ENCODE peak calls at places on chromosome 5, in eight cellular contexts. G is upper lobe of left lung, I is vagina, Q is body of pancreas, D is HepG2, Z is H1, U is gastrocnemius medialis, F is uterus. R is an unnamed sample.

GRCh38 chr5:134503088-134503936 is 22.2 kb upstream of the JADE2 start:
- DNase-seq in U (peak; percentile 70), I (no peak), G (peak; percentile 80), D (peak; percentile 93), Q (peak; percentile 77), Z (no peak), F (peak; percentile 80), R (peak; percentile 63)

GRCh38 chr5:33180900-33181299 is 259.9 kb upstream of the TARS1 start:
- DNase-seq in Z (no peak), G (no peak), F (no peak), I (no peak), D (no peak), U (no peak), Q (no peak), R (no peak)

GRCh38 chr5:112492291-112492690 is 73.2 kb upstream of the EPB41L4A start:
- DNase-seq in U (no peak), F (peak; percentile 15), Q (peak; percentile 5), Z (peak; percentile 27), G (no peak), D (peak; percentile 19), I (no peak), R (no peak)

GRCh38 chr5:9196403-9197224 is 349.3 kb downstream of the SEMA5A start:
- DNase-seq in Z (no peak), Q (no peak), I (no peak), G (peak; percentile 32), D (no peak), U (no peak), F (no peak), R (no peak)

GRCh38 chr5:140633081-140633471 is at the start of gene CD14:
- DNase-seq in G (no peak), Z (no peak), F (no peak), I (no peak), D (peak; percentile 53), Q (peak; percentile 75), U (peak; percentile 61), R (peak; percentile 92)

GRCh38 chr5:71932649-71933338 is 174.5 kb upstream of the MAP1B start:
- DNase-seq in F (peak; percentile 70), Q (peak; percentile 62), U (peak; percentile 33), Z (no peak), D (peak; percentile 76), G (peak; percentile 2), I (no peak), R (no peak)

GRCh38 chr5:30380228-30380627 is 813.3 kb upstream of the CDH6 start:
- DNase-seq in Z (no peak), Q (no peak), U (no peak), I (no peak), D (no peak), F (no peak), G (no peak), R (no peak)

GRCh38 chr5:124738751-124739559 is 7.5 kb downstream of the ZNF608 start:
- DNase-seq in I (no peak), G (no peak), F (no peak), Z (peak; percentile 66), Q (no peak), U (no peak), D (no peak), R (no peak)

DNA sequence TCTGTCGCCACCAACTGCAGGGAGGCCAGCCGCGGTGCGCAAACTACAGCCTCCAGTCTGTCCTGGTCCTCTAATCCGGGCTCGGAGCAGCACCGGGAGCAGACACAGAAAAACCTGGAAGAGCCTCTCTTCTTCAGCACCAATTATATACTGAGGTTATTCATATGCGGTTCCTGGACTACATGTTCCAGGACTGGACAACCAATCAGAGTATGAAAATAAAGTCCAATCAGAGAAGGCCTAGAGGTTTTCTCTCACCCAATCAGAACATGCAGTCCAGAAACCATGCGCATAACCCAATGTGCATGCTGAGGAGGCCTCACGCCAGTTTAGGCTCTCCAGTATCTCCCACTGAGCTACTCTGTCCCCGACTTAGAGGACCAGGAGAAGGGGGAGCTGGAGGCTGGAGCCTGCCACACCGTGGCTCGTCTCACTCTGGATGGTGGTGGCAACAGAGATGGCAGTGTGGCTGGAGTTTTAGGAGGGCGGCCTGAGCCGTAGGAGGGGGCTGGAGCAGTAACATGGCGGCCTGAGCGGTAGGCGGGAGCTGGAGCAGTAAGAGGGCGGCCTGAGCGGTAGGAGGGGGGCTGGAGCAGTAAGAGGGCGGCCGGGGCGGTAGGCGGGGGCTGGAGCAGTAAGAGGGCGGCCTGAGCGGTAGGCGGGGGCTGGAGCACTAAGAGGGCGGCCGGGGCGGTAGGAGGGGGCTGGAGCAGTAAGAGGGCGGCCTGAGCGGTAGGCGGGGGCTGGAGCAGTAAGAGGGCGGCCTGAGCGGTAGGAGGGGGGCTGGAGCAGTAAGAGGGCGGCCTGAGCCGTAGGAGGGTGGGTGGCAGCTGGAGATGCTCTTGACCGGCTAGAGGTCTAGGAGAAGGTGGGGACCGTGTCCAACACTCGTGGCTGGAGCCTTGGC is 20.4 kb upstream of the TRIM52 start:
- DNase-seq in F (no peak), I (no peak), G (no peak), Z (peak; percentile 91), U (no peak), Q (no peak), D (peak; percentile 46), R (no peak)
- TF ChIP-seq POLR2A in F (no peak), I (no peak), G (no peak), Z (peak; percentile 87), U (no peak), Q (no peak), D (peak; percentile 69), R (no peak)

GRCh38 chr5:149413477-149414210 is 34.6 kb upstream of the IL17B start:
- DNase-seq in Q (no peak), F (no peak), G (no peak), Z (no peak), I (no peak), D (no peak), U (no peak), R (no peak)
- H3K4me3 ChIP-seq in Q (no peak overlapping the region), F (peak overlapping the region; percentile 88), G (peak overlapping the region; percentile 51), Z (no peak overlapping the region), I (peak overlapping the region; percentile 57), D (no peak overlapping the region), U (peak overlapping the region; percentile 51), R (no peak overlapping the region)

GRCh38 chr5:178212241-178213002 is 8.1 kb downstream of the HNRNPAB start:
- DNase-seq in U (no peak), F (no peak), Q (no peak), G (no peak), I (no peak), Z (no peak), D (no peak), R (no peak)

GRCh38 chr5:178211095-178212048 is 7.0 kb downstream of the HNRNPAB start:
- DNase-seq in G (no peak), F (no peak), D (no peak), Q (no peak), I (no peak), U (no peak), Z (no peak), R (no peak)

GRCh38 chr5:178214160-178214803 is 9.9 kb downstream of the HNRNPAB start:
- DNase-seq in D (no peak), Z (no peak), F (no peak), Q (no peak), I (no peak), G (no peak), U (no peak), R (no peak)

GRCh38 chr5:178213748-178214151 is 9.4 kb downstream of the HNRNPAB start:
- DNase-seq in D (no peak), Q (peak; percentile 34), G (no peak), F (no peak), I (no peak), Z (no peak), U (no peak), R (no peak)

DNA sequence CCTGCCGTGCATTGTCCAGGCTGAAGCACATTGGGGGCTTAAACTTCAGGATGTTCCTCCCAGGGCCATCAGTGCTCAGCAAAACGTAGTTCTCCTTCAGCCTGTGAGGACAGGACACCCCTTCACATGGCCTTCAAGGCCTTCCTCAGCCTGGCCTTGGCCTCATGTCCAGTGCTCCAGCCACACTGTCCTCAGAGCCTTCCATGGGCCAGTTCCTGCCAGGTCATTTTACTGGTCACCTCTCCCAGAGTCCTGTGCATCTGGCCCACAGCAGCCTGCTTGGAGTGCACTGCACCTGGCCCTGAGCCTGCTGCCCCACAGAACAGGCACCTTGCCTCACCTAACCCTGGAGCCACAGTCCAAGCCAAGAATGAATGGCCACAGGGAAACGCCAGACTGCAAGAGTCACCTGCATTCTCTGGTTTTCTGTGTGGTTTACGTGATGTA is 8.7 kb downstream of the HNRNPAB start:
- DNase-seq in U (peak; percentile 73), F (no peak), G (no peak), Z (no peak), D (no peak), I (no peak), Q (no peak), R (no peak)
- TF ChIP-seq POLR2A in U (no peak), F (no peak), G (no peak), Z (no peak), D (no peak), I (no peak), Q (no peak), R (no peak)

DNA sequence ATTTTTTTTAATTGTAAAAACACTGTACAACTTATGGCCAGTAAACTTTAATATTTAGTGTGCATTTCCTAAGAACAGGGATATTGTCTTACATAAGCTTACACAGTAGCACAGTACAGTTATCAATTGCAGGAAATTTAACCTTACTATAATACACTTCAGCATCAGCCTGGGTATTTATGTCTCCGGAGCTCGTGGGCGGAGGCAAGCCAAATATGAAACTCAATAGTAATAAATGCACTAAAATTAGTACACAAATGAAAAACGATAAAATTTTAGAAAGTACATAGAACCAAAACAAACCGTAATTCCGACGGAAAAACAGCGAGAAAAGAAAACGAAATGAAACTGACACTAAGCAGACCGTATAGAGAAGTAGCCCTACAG is 91.2 kb downstream of the ANXA2R start:
- DNase-seq in I (no peak), Z (no peak), U (no peak), G (no peak), Q (no peak), F (no peak), D (no peak), R (no peak)
- H3K4me3 ChIP-seq in I (peak overlapping the region; percentile 63), Z (no peak overlapping the region), U (peak overlapping the region; percentile 60), G (peak overlapping the region; percentile 55), Q (no peak overlapping the region), F (no peak overlapping the region), D (no peak overlapping the region), R (no peak overlapping the region)

DNA sequence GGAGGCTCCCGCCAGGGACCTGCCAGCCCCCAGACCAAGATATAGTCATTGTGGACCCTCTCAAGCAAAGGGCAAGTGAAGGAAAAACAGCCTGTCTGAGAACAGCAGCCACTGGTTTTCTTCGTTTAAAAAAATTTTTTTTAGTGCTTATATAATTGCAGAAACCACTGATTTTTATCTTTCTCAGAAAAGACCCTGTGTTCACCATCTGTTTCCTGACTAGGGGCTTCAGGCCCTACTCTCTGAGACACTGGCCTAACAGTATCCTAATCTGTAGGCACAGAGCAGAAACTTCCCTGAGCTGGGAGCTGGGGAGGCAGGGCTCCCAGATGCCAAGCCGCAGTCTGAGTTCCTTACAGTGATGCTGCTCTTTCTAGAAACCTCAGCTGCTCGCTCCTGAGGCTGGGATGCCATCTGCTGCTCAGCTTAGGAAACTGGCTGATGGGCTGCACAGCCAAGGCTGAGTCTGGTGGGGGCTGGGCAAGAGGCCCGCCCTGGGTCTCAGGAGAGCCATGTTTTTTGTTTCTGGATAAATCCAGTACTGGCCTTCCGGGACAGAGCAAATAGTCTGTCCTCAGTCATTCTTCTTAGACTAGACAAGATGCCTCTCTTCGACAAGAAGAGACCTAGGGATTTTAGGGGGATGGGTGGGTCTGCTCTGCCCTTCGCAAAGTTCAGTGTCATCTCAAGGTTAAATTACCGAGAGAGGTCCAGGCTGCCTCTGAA is 31.0 kb upstream of the MATR3 start:
- DNase-seq in Z (peak; percentile 88), G (peak; percentile 75), Q (peak; percentile 90), D (peak; percentile 70), I (no peak), F (peak; percentile 90), U (peak; percentile 83), R (peak; percentile 79)
- TF ChIP-seq POLR2A in Z (no peak), G (no peak), Q (no peak), D (no peak), I (no peak), F (no peak), U (no peak), R (no peak)

R was measured in lower leg skin.